ENCODE peak calls at places on chromosomes 5 and 9, in nine cellular contexts. J is heart right ventricle, K is stomach, G is psoas muscle, T is left lung, C is body of pancreas, I is tibial nerve, M is right cardiac atrium, H is OCI-LY7. W is an unnamed sample.

GRCh38 chr5:96463106-96463505 is 30.1 kb upstream of the PCSK1 start:
- DNase-seq in J (no peak), K (no peak), G (no peak), T (no peak), C (no peak), I (no peak), M (no peak), H (no peak), W (no peak)

GRCh38 chr5:160128632-160129031 is 9.4 kb upstream of the PWWP2A start:
- DNase-seq in J (no peak), K (no peak), G (no peak), T (no peak), C (no peak), I (no peak), M (no peak), H (no peak), W (no peak)

GRCh38 chr9:104748359-104749031 is 1.0 kb downstream of the NIPSNAP3A start:
- DNase-seq in J (peak), K (no peak), G (no peak), T (no peak), C (no peak), I (no peak), M (peak), H (peak), W (no peak)

GRCh38 chr5:60540855-60541805 is 158.8 kb downstream of the DEPDC1B start:
- DNase-seq in J (peak), K (no peak), G (no peak), T (no peak), C (no peak), I (no peak), M (no peak), H (peak), W (no peak)

GRCh38 chr9:93143830-93144530 is 9.9 kb upstream of the NINJ1 start:
- DNase-seq in J (no peak), K (no peak), G (peak), T (peak), C (no peak), I (no peak), M (peak), H (peak), W (peak)

GRCh38 chr5:93831449-93831848 is 90.0 kb upstream of the POU5F2 start:
- DNase-seq in J (no peak), K (no peak), G (no peak), T (no peak), C (no peak), I (no peak), M (no peak), H (no peak), W (no peak)

GRCh38 chr5:168714046-168714445 is 134.9 kb upstream of the PANK3 start:
- DNase-seq in J (no peak), K (no peak), G (no peak), T (no peak), C (no peak), I (no peak), M (no peak), H (no peak), W (no peak)

GRCh38 chr5:100861148-100861547 is 41.9 kb downstream of the ST8SIA4 start:
- DNase-seq in J (no peak), K (no peak), G (no peak), T (no peak), C (no peak), I (no peak), M (no peak), H (no peak), W (no peak)

GRCh38 chr9:129432671-129433154 is 188.2 kb downstream of the C9orf50 start:
- DNase-seq in J (no peak), K (peak), G (no peak), T (peak), C (no peak), I (no peak), M (peak), H (no peak), W (no peak)

GRCh38 chr9:36165766-36166149 is 3.4 kb upstream of the CCIN start:
- DNase-seq in J (no peak), K (no peak), G (no peak), T (no peak), C (no peak), I (no peak), M (no peak), H (no peak), W (no peak)

GRCh38 chr5:172280317-172280716 is 3.2 kb downstream of the UBTD2 start:
- DNase-seq in J (no peak), K (no peak), G (no peak), T (no peak), C (no peak), I (no peak), M (no peak), H (no peak), W (no peak)

GRCh38 chr9:97640290-97640689 is 6.7 kb downstream of the NCBP1 start:
- DNase-seq in J (no peak), K (no peak), G (no peak), T (no peak), C (no peak), I (no peak), M (no peak), H (no peak), W (no peak)

GRCh38 chr5:58711965-58712364 is 129.1 kb downstream of the RAB3C start:
- DNase-seq in J (no peak), K (no peak), G (no peak), T (no peak), C (no peak), I (no peak), M (no peak), H (no peak), W (no peak)

GRCh38 chr9:128636024-128636390 is 20.6 kb downstream of the DYNC2I2 start:
- DNase-seq in J (peak), K (peak), G (peak), T (peak), C (peak), I (no peak), M (peak), H (no peak), W (no peak)

GRCh38 chr9:73689091-73689870 is 537.6 kb downstream of the ANXA1 start:
- DNase-seq in J (no peak), K (no peak), G (no peak), T (no peak), C (no peak), I (no peak), M (no peak), H (no peak), W (no peak)

GRCh38 chr9:129988607-129989361 is 54.2 kb downstream of the FNBP1 start:
- DNase-seq in J (no peak), K (no peak), G (no peak), T (no peak), C (no peak), I (no peak), M (no peak), H (peak), W (no peak)

GRCh38 chr9:121369595-121370265 is at the start of gene STOM:
- DNase-seq in J (peak), K (peak), G (peak), T (no peak), C (peak), I (peak), M (peak), H (no peak), W (peak)

GRCh38 chr5:119476341-119476740 is 24.0 kb downstream of the HSD17B4 start:
- DNase-seq in J (no peak), K (no peak), G (no peak), T (no peak), C (no peak), I (no peak), M (no peak), H (no peak), W (no peak)

GRCh38 chr5:60184599-60184998 is 291.1 kb upstream of the PDE4D start:
- DNase-seq in J (no peak), K (no peak), G (no peak), T (no peak), C (no peak), I (no peak), M (no peak), H (no peak), W (no peak)

GRCh38 chr5:179203248-179203647 is 142.0 kb downstream of the ADAMTS2 start:
- DNase-seq in J (no peak), K (no peak), G (no peak), T (peak), C (no peak), I (no peak), M (peak), H (no peak), W (no peak)

GRCh38 chr9:96256800-96257199 is 45.2 kb downstream of the HSD17B3 start:
- DNase-seq in J (no peak), K (no peak), G (no peak), T (no peak), C (no peak), I (no peak), M (no peak), H (no peak), W (no peak)

GRCh38 chr5:166240705-166241104 is 2050.7 kb upstream of the WWC1 start:
- DNase-seq in J (no peak), K (no peak), G (no peak), T (no peak), C (no peak), I (no peak), M (no peak), H (no peak), W (no peak)

GRCh38 chr9:127034691-127035090 is 87.7 kb downstream of the ANGPTL2 start:
- DNase-seq in J (no peak), K (no peak), G (no peak), T (no peak), C (no peak), I (no peak), M (no peak), H (no peak), W (no peak)

GRCh38 chr9:127035423-127035822 is 87.0 kb downstream of the ANGPTL2 start:
- DNase-seq in J (peak), K (no peak), G (peak), T (no peak), C (peak), I (peak), M (peak), H (no peak), W (no peak)

GRCh38 chr9:127036437-127036836 is 86.0 kb downstream of the ANGPTL2 start:
- DNase-seq in J (no peak), K (no peak), G (no peak), T (no peak), C (no peak), I (no peak), M (no peak), H (no peak), W (no peak)

GRCh38 chr9:127033784-127034183 is 88.7 kb downstream of the ANGPTL2 start:
- DNase-seq in J (no peak), K (no peak), G (no peak), T (no peak), C (no peak), I (no peak), M (no peak), H (no peak), W (no peak)

GRCh38 chr9:127035948-127036347 is 86.5 kb downstream of the ANGPTL2 start:
- DNase-seq in J (peak), K (no peak), G (peak), T (no peak), C (no peak), I (peak), M (peak), H (no peak), W (peak)
- H3K27ac ChIP-seq in J (peak), K (peak), G (peak), T (peak), C (no peak), I (peak), M (peak), H (no peak), W (peak)

DNA sequence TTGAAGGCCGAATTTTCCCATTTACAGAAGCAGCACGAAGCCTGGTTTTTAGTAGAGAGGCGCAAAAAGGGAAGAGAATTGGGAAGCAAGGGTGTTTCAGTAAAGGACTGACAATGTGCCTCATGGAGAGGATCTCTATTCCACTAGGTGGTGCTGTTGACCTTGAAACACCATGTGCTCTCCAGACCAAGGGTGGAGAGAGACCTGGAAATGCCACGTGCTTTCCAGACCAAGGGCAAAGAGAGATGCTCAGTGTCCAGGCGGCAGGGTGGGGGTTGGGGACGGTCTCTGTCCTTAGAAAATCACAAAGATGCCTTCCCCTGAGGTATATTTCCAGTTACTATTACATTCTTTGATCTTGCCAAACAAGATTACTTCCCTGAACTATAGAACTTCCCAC is 425.3 kb downstream of the CSNK1G3 start:
- DNase-seq in J (peak), K (no peak), G (no peak), T (no peak), C (no peak), I (no peak), M (peak), H (peak), W (no peak)
- H3K27ac ChIP-seq in J (no peak), K (no peak), G (no peak), T (no peak), C (no peak), I (no peak), M (no peak), H (no peak), W (no peak)

GRCh38 chr9:12797037-12797436 is 22.2 kb downstream of the LURAP1L start:
- DNase-seq in J (no peak), K (no peak), G (no peak), T (no peak), C (no peak), I (no peak), M (no peak), H (no peak), W (no peak)
- H3K27ac ChIP-seq in J (no peak), K (peak), G (no peak), T (peak), C (no peak), I (no peak), M (no peak), H (no peak), W (no peak)

GRCh38 chr5:140342896-140343295 is 3.5 kb downstream of the HBEGF start:
- DNase-seq in J (no peak), K (no peak), G (no peak), T (no peak), C (no peak), I (no peak), M (no peak), H (peak), W (no peak)
- H3K27ac ChIP-seq in J (peak), K (peak), G (peak), T (peak), C (no peak), I (peak), M (peak), H (peak), W (peak)

DNA sequence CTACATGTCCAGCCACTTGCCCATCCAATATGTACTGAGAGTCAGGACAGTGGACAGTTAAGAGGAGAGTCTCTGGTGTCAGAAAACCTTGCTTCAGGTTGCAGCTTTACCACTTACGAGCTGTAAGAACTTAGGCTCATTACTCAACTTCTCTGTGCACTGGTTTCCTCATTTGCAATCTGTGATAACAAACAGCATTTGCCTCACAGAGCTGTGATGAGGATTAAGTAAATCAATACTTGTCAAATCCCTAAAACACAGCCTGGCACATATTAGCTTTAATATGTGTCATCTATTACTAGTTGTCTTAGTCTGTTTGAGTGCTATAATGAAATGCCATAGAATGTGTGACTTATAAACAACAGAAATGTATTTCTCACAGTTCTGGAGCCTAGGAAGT is 8.5 kb downstream of the GOLGA1 start:
- DNase-seq in J (no peak), K (no peak), G (no peak), T (no peak), C (no peak), I (no peak), M (no peak), H (no peak), W (no peak)
- H3K27ac ChIP-seq in J (no peak), K (no peak), G (no peak), T (no peak), C (no peak), I (no peak), M (no peak), H (no peak), W (no peak)

GRCh38 chr5:1204693-1205242 is 3.4 kb downstream of the SLC6A19 start:
- DNase-seq in J (no peak), K (no peak), G (no peak), T (peak), C (peak), I (no peak), M (peak), H (peak), W (no peak)

GRCh38 chr5:1205255-1206180 is 4.1 kb downstream of the SLC6A19 start:
- DNase-seq in J (no peak), K (no peak), G (no peak), T (peak), C (no peak), I (no peak), M (peak), H (no peak), W (no peak)

GRCh38 chr5:1202798-1203185 is 1.4 kb downstream of the SLC6A19 start:
- DNase-seq in J (no peak), K (no peak), G (peak), T (peak), C (no peak), I (no peak), M (peak), H (no peak), W (no peak)

GRCh38 chr5:1203311-1203967 is 2.0 kb downstream of the SLC6A19 start:
- DNase-seq in J (no peak), K (no peak), G (no peak), T (peak), C (no peak), I (no peak), M (peak), H (no peak), W (no peak)

DNA sequence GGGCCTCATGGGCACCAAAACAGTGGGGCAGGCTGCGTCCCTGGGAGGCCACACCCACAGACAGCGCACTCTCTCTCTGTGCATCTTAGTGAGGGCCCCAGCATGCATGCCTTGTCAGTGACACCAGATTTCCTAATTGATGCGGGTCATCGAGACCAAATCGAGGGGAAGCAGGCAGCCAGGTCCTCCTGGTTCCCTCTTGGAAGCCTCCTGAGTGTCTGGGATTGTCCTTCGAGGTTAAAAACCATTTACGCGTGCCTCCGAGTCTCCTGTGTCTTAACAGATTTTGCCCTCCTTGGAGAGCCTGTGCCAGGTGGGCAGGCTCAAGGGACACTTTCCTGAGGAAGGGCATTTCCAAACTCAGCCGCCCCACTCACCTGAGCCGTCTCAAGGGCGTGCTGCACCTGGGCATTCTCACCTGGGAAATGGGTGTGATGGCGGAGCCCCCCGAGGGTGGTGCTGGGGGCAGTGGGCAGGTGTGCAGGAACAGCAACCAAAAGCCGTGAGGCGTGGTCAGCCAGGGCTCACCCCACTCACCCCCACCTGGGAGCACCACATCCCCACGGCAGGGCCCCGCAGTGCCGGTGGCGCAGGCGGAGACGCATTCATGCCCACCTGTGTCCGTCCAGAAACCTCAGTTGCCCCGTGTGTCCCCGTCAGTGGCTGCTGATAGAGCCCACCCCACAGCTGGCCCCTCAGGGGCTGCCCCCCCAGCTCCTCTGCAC is 2.7 kb downstream of the SLC6A19 start:
- DNase-seq in J (no peak), K (no peak), G (no peak), T (peak), C (no peak), I (no peak), M (peak), H (no peak), W (no peak)
- H3K27ac ChIP-seq in J (no peak), K (no peak), G (no peak), T (no peak), C (no peak), I (no peak), M (no peak), H (no peak), W (no peak)

DNA sequence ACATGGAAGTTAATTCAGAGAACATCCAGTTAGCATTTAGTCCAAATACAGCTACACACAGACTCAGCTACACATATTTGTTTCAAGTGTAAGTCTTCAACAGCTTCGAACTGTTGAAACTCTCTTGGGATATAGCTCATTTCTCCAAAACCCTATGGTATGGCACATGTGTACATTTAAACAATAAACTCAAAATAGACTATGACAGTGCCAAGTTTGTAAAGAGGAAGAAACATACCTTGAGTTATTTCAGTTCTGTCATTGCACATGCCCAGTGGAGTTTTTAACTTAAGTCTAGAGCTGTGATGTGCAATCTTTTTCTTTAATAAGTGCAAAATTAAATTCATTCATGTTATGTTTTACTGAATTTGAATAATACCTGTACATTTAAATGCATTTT is 155.1 kb upstream of the RAI14 start:
- DNase-seq in J (no peak), K (no peak), G (no peak), T (no peak), C (no peak), I (no peak), M (no peak), H (no peak), W (no peak)
- H3K27ac ChIP-seq in J (no peak), K (no peak), G (no peak), T (no peak), C (no peak), I (no peak), M (no peak), H (no peak), W (no peak)